ENCODE peak calls at places on chromosomes 13 and 19, in five cellular contexts. L is NCI-H2081, A is NCI-H1105, V is ELF-1, W is iPS-NIHi11. J is an unnamed sample.

GRCh38 chr13:68714292-68714691 is 1393.3 kb upstream of the ATXN8OS start:
- DNase-seq in L (no peak), A (no peak), V (no peak), W (no peak), J (no peak)

GRCh38 chr19:2497186-2497585 is 21.3 kb downstream of the GADD45B start:
- DNase-seq in L (no peak), A (no peak), V (peak), W (no peak), J (no peak)

GRCh38 chr19:12825259-12826131 is 8.9 kb downstream of the RTBDN start:
- DNase-seq in L (peak), A (no peak), V (peak), W (peak), J (peak)

GRCh38 chr19:49746206-49746958 is 16.7 kb downstream of the TSKS start:
- DNase-seq in L (no peak), A (no peak), V (peak), W (peak), J (peak)

GRCh38 chr19:29091127-29091526 is 121.8 kb downstream of the UQCRFS1 start:
- DNase-seq in L (no peak), A (no peak), V (no peak), W (peak), J (no peak)

GRCh38 chr13:78806457-78806856 is 147.5 kb upstream of the OBI1 start:
- DNase-seq in L (no peak), A (no peak), V (no peak), W (no peak), J (no peak)

GRCh38 chr19:45499196-45500180 is 1.2 kb downstream of the PPM1N start:
- DNase-seq in L (no peak), A (no peak), V (peak), W (peak), J (peak)

GRCh38 chr13:47109028-47109427 is 212.2 kb upstream of the HTR2A start:
- DNase-seq in L (no peak), A (no peak), V (no peak), W (no peak), J (no peak)

GRCh38 chr13:75072368-75072767 is 409.6 kb downstream of the TBC1D4 start:
- DNase-seq in L (no peak), A (no peak), V (no peak), W (no peak), J (no peak)

GRCh38 chr13:27481766-27482165 is 31.4 kb upstream of the MTIF3 start:
- DNase-seq in L (no peak), A (peak), V (peak), W (peak), J (no peak)

GRCh38 chr19:48627211-48627864 is 8.0 kb downstream of the SPHK2 start:
- DNase-seq in L (no peak), A (no peak), V (no peak), W (no peak), J (no peak)

J was measured in T-helper 17 cell.